ENCODE peak calls at places on chromosomes 16 and 17, in five cellular contexts. D is upper lobe of right lung, O is nephron progenitor cell, E is endothelial cell, B is cardiac muscle cell. U is an unnamed sample.

GRCh38 chr16:13866073-13866472 is 53.9 kb upstream of the ERCC4 start:
- DNase-seq in E (peak; percentile 72), O (peak; percentile 73), B (peak; percentile 86), D (peak; percentile 72), U (no peak)

GRCh38 chr16:85313541-85314208 is 201.4 kb upstream of the CIBAR2 start:
- DNase-seq in E (no peak), B (peak; percentile 39), D (no peak), O (no peak), U (no peak)

GRCh38 chr16:80931985-80932720 is 74.5 kb downstream of the CMC2 start:
- DNase-seq in D (peak; percentile 73), B (peak; percentile 62), E (peak; percentile 60), O (peak; percentile 67), U (no peak)

GRCh38 chr17:72822358-72823023 is 270.0 kb downstream of the SLC39A11 start:
- DNase-seq in D (no peak), B (no peak), O (no peak), E (no peak), U (no peak)

GRCh38 chr16:25544294-25544693 is 147.5 kb upstream of the HS3ST4 start:
- DNase-seq in D (no peak), B (no peak), E (no peak), O (no peak), U (no peak)

GRCh38 chr16:22296225-22297113 is 740 bp upstream of the POLR3E start:
- DNase-seq in O (peak; percentile 22), D (no peak), B (no peak), E (no peak), U (no peak)

GRCh38 chr16:4891886-4892216 is 44.6 kb downstream of the UBN1 start:
- DNase-seq in B (no peak), O (no peak), E (no peak), D (no peak), U (no peak)

GRCh38 chr17:17119533-17119932 is 77.3 kb downstream of the MPRIP start:
- DNase-seq in B (no peak), D (no peak), E (no peak), O (no peak), U (peak; percentile 8)

GRCh38 chr17:48472485-48473281 is 42.7 kb upstream of the SKAP1 start:
- DNase-seq in D (no peak), O (peak; percentile 56), B (peak; percentile 52), E (no peak), U (no peak)

GRCh38 chr17:6713130-6713917 is at the start of gene SLC13A5:
- DNase-seq in B (peak; percentile 79), O (peak; percentile 82), D (no peak), E (peak; percentile 69), U (no peak)
- TF ChIP-seq CTCF in B (peak; percentile 40), O (peak; percentile 50), D (peak; percentile 22), E (peak; percentile 50), U (peak; percentile 69)

DNA sequence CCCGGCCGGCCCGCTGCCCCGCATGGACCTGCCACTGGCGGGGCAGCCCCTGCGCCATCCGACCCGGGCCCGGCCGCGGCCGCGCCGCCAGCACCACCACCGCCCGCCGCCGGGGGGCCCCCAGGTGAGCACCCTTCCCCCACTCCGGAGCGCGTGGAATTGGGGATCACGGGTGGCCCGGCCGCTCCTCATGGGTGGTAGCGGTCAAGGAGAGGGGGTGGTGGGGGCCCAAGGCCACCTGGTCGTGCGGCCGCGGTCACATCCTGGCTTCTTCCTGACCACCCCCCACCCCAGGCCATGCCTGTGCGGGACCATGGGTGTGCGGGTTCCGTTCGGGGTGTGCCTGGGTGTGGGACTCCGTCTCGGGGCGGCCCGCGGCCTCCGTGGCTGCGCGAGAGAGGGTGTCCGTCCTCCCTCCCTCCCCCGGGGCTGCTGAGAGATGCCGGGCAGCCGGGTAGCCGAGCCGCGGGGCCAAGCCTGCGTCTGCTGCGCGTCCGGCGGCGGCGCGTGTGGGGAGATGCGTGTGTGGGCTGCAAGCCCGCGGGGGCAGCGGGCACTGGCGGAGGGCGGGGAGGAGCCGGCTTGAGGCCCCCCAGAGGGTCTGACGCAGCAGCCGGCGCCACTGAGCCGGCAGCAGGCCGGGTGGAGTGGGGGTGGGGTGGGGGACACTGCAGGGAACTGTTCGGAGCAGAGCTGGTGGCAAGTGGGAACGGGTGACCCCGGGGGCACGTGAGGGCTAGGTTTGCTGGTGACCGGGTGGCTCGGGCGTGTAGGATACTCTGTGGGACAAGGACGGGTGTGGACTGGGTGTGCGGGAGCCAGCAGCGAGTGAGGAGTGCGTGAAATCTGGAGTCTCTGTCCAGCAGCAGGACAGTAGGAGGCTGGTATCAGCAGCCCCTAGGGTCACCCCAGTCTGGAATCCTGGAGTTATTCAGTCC is 6.7 kb downstream of the ACD start:
- DNase-seq in O (peak; percentile 49), B (peak; percentile 48), D (no peak), E (no peak), U (no peak)
- TF ChIP-seq CTCF in O (peak; percentile 19), B (peak; percentile 18), D (no peak), E (peak; percentile 60), U (peak; percentile 63)

GRCh38 chr16:31074814-31075183 is 577 bp downstream of the ZNF646 start:
- DNase-seq in B (no peak), O (no peak), E (no peak), D (no peak), U (no peak)
- TF ChIP-seq CTCF in B (no peak), O (no peak), E (no peak), D (no peak), U (no peak)

GRCh38 chr17:38919316-38920078 is 5.9 kb upstream of the LASP1NB start:
- DNase-seq in D (peak; percentile 30), E (no peak), B (no peak), O (no peak), U (peak; percentile 80)

GRCh38 chr17:38921756-38922411 is 3.5 kb upstream of the LASP1NB start:
- DNase-seq in O (no peak), D (no peak), B (no peak), E (no peak), U (peak; percentile 42)

GRCh38 chr17:38918916-38919315 is 6.5 kb upstream of the LASP1NB start:
- DNase-seq in E (no peak), O (no peak), B (no peak), D (no peak), U (no peak)

GRCh38 chr17:38922538-38923291 is 2.7 kb upstream of the LASP1NB start:
- DNase-seq in D (peak; percentile 52), B (no peak), E (no peak), O (no peak), U (peak; percentile 53)

DNA sequence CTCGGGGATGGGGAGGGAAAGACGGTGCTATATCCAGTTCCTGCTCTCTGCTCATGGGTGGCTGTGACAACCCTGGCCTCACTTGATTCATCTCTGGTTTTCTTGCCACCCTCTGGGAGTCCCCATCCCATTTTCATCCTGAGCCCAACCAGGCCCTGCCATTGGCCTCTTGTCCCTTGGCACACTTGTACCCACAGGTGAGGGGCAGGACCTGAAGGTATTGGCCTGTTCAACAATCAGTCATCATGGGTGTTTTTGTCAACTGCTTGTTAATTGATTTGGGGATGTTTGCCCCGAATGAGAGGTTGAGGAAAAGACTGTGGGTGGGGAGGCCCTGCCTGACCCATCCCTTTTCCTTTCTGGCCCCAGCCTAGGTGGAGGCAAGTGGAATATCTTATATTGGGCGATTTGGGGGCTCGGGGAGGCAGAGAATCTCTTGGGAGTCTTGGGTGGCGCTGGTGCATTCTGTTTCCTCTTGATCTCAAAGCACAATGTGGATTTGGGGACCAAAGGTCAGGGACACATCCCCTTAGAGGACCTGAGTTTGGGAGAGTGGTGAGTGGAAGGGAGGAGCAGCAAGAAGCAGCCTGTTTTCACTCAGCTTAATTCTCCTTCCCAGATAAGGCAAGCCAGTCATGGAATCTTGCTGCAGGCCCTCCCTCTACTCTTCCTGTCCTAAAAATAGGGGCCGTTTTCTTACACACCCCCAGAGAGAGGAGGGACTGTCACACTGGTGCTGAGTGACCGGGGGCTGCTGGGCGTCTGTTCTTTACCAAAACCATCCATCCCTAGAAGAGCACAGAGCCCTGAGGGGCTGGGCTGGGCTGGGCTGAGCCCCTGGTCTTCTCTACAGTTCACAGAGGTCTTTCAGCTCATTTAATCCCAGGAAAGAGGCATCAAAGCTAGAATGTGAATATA is 4.8 kb upstream of the LASP1NB start:
- DNase-seq in B (peak; percentile 67), O (no peak), D (peak; percentile 35), E (no peak), U (peak; percentile 15)
- TF ChIP-seq CTCF in B (no peak), O (no peak), D (no peak), E (no peak), U (no peak)

GRCh38 chr17:45848868-45849535 is 4.3 kb downstream of the SPPL2C start:
- DNase-seq in O (no peak), E (no peak), B (no peak), D (no peak), U (no peak)

GRCh38 chr17:45850468-45850867 is 5.8 kb downstream of the SPPL2C start:
- DNase-seq in O (no peak), B (no peak), E (no peak), D (no peak), U (no peak)

GRCh38 chr17:45848405-45848804 is 3.7 kb downstream of the SPPL2C start:
- DNase-seq in O (no peak), E (no peak), B (no peak), D (no peak), U (no peak)

GRCh38 chr17:45850011-45850410 is 5.3 kb downstream of the SPPL2C start:
- DNase-seq in D (no peak), E (no peak), O (no peak), B (no peak), U (no peak)

GRCh38 chr17:45849536-45849990 is 4.9 kb downstream of the SPPL2C start:
- DNase-seq in O (no peak), E (no peak), B (no peak), D (no peak), U (no peak)
- TF ChIP-seq CTCF in O (no peak), E (no peak), B (no peak), D (no peak), U (no peak)